ENCODE peak calls at places on chromosomes 4 and X, in eight cellular contexts. P is activated T-helper 1 cell treated with anti-CD3 and anti-CD28 coated beads, Interleukin-2, amount 50 U/mL, for 16 hours; K is memory B cell; Q is IMR-90; I is germinal center; L is skeletal muscle cell; T is SK-MEL-5; M is neural crest cell. C is an unnamed sample.

GRCh38 chrX:30577362-30577961 is at the start of gene TASL:
- DNase-seq in K (peak; percentile 58), T (no peak), I (peak; percentile 34), P (no peak), L (no peak), M (no peak), Q (no peak), C (no peak)

GRCh38 chr4:118270492-118270891 is 82.3 kb downstream of the PRSS12 start:
- DNase-seq in P (no peak), T (peak; percentile 53), M (no peak), Q (peak; percentile 66), I (peak; percentile 20), K (no peak), L (no peak), C (no peak)

GRCh38 chr4:104128850-104129213 is 365.9 kb downstream of the CXXC4 start:
- DNase-seq in K (no peak), Q (no peak), L (peak; percentile 3), P (no peak), T (no peak), M (no peak), I (no peak), C (no peak)

GRCh38 chr4:1608821-1609500 is 75.2 kb downstream of the FAM53A start:
- DNase-seq in L (no peak), T (no peak), K (no peak), M (no peak), P (no peak), Q (no peak), I (no peak), C (no peak)

GRCh38 chr4:22921891-22922290 is 229.2 kb downstream of the GBA3 start:
- DNase-seq in P (no peak), I (no peak), Q (no peak), T (no peak), K (no peak), L (no peak), M (no peak), C (no peak)

GRCh38 chrX:150370589-150371312 is 7.6 kb downstream of the MAMLD1 start:
- DNase-seq in Q (peak; percentile 0), K (no peak), T (no peak), P (no peak), M (no peak), I (no peak), L (no peak), C (no peak)

GRCh38 chr4:110619001-110619350 is 3.9 kb downstream of the PITX2 start:
- DNase-seq in I (no peak), L (no peak), K (no peak), Q (no peak), T (no peak), P (no peak), M (no peak), C (no peak)

GRCh38 chr4:3322059-3322550 is 29.3 kb downstream of the RGS12 start:
- DNase-seq in K (no peak), Q (peak; percentile 46), P (no peak), I (no peak), T (no peak), L (no peak), M (peak; percentile 30), C (no peak)

GRCh38 chr4:89249313-89249712 is 58.3 kb downstream of the GPRIN3 start:
- DNase-seq in L (no peak), M (no peak), Q (no peak), T (no peak), P (no peak), K (no peak), I (no peak), C (no peak)

GRCh38 chrX:57453901-57454300 is 137.9 kb upstream of the ZXDB start:
- DNase-seq in T (peak; percentile 38), M (no peak), K (no peak), Q (peak; percentile 4), I (peak; percentile 3), P (no peak), L (no peak), C (no peak)

GRCh38 chr4:53459548-53459947 is 82.1 kb downstream of the FIP1L1 start:
- DNase-seq in I (no peak), M (no peak), K (no peak), L (no peak), T (no peak), Q (peak; percentile 60), P (no peak), C (no peak)

GRCh38 chr4:98976716-98977115 is 18.8 kb upstream of the METAP1 start:
- DNase-seq in L (peak; percentile 31), K (no peak), I (no peak), P (no peak), T (no peak), M (no peak), Q (peak; percentile 62), C (peak; percentile 64)

GRCh38 chr4:26320159-26320452 is 708 bp upstream of the RBPJ start:
- DNase-seq in K (peak; percentile 39), Q (peak; percentile 28), I (peak; percentile 71), L (no peak), M (no peak), T (no peak), P (no peak), C (no peak)

GRCh38 chr4:22483551-22483981 is 32.3 kb downstream of the ADGRA3 start:
- DNase-seq in L (peak; percentile 83), Q (peak; percentile 90), T (no peak), I (no peak), M (no peak), K (no peak), P (no peak), C (peak; percentile 41)

GRCh38 chr4:101158136-101158485 is 189.2 kb downstream of the PPP3CA start:
- DNase-seq in P (no peak), K (no peak), I (no peak), M (no peak), T (peak; percentile 14), L (no peak), Q (peak; percentile 24), C (no peak)

GRCh38 chr4:142355417-142355930 is 490.6 kb downstream of the INPP4B start:
- DNase-seq in I (no peak), M (no peak), P (no peak), T (no peak), K (no peak), L (no peak), Q (no peak), C (no peak)

GRCh38 chr4:76208005-76208765 is 5.4 kb downstream of the SCARB2 start:
- DNase-seq in K (no peak), L (peak; percentile 75), Q (peak; percentile 94), I (no peak), P (no peak), T (peak; percentile 91), M (no peak), C (no peak)

GRCh38 chrX:107448625-107449468 is 605 bp upstream of the FRMPD3 start:
- DNase-seq in K (no peak), T (no peak), P (no peak), M (peak; percentile 8), I (peak; percentile 43), Q (no peak), L (no peak), C (no peak)

GRCh38 chr4:182752158-182752910 is 164.9 kb downstream of the DCTD start:
- DNase-seq in Q (peak; percentile 83), I (no peak), T (no peak), L (peak; percentile 29), P (no peak), K (no peak), M (no peak), C (peak; percentile 69)

GRCh38 chrX:81201692-81202412 is at the start of the genes HMGN5 and SH3BGRL:
- DNase-seq in K (peak; percentile 47), T (peak; percentile 90), Q (peak; percentile 88), P (peak; percentile 31), L (peak; percentile 69), M (peak; percentile 48), I (peak; percentile 52), C (peak; percentile 26)

GRCh38 chr4:26248647-26249046 is 72.2 kb upstream of the RBPJ start:
- DNase-seq in M (no peak), Q (peak; percentile 88), P (no peak), K (no peak), I (no peak), T (no peak), L (peak; percentile 59), C (no peak)

GRCh38 chr4:73869130-73870055 is at the start of gene CXCL1:
- DNase-seq in M (peak; percentile 8), P (no peak), I (no peak), L (no peak), K (no peak), Q (no peak), T (peak; percentile 75), C (no peak)

GRCh38 chr4:108922191-108922590 is 159.3 kb upstream of the ETNPPL start:
- DNase-seq in K (no peak), Q (no peak), P (no peak), I (no peak), M (no peak), L (no peak), T (peak; percentile 63), C (no peak)

GRCh38 chr4:74055498-74055897 is 17.0 kb upstream of the CXCL3 start:
- DNase-seq in I (no peak), M (no peak), L (no peak), P (no peak), Q (no peak), K (no peak), T (no peak), C (no peak)

GRCh38 chrX:140572724-140573123 is 67.9 kb upstream of the SOX3 start:
- DNase-seq in K (no peak), L (peak; percentile 3), T (peak; percentile 67), I (peak; percentile 3), P (no peak), Q (peak; percentile 34), M (peak; percentile 54), C (no peak)

GRCh38 chr4:123896446-123897071 is 500.0 kb downstream of the SPRY1 start:
- DNase-seq in K (no peak), I (no peak), M (no peak), P (no peak), T (no peak), L (no peak), Q (no peak), C (no peak)

GRCh38 chr4:25859429-25860148 is 3.2 kb downstream of the SEL1L3 start:
- DNase-seq in L (no peak), I (no peak), Q (no peak), T (peak; percentile 66), M (no peak), K (peak; percentile 47), P (no peak), C (no peak)

GRCh38 chr4:42281324-42282020 is 115.8 kb upstream of the SHISA3 start:
- DNase-seq in L (no peak), T (no peak), I (no peak), K (no peak), M (no peak), P (no peak), Q (no peak), C (no peak)

GRCh38 chr4:139913995-139914394 is 240.0 kb downstream of the MAML3 start:
- DNase-seq in P (no peak), M (no peak), K (no peak), Q (peak; percentile 85), I (no peak), L (no peak), T (no peak), C (peak; percentile 80)

GRCh38 chr4:67886281-67886680 is 2.5 kb upstream of the TMPRSS11D start:
- DNase-seq in K (no peak), P (no peak), M (no peak), T (no peak), L (no peak), Q (peak; percentile 61), I (no peak), C (no peak)

GRCh38 chrX:27336466-27337091 is 126.6 kb downstream of the PPP4R3C start:
- DNase-seq in T (peak; percentile 42), P (no peak), K (no peak), I (no peak), L (no peak), Q (peak; percentile 2), M (peak; percentile 49), C (no peak)

GRCh38 chr4:94746746-94747145 is 11.0 kb upstream of the BMPR1B start:
- DNase-seq in L (no peak), K (no peak), P (no peak), T (peak; percentile 63), I (no peak), M (no peak), Q (no peak), C (no peak)